ENCODE peak calls at places on chromosome 21, in eight cellular contexts. I, F, Q, V, P, D, K and C are unnamed samples.

GRCh38 chr21:43634618-43635017 is 24.7 kb downstream of the HSF2BP start:
- DNase-seq in I (no peak), F (no peak), Q (no peak), V (no peak), P (no peak), D (no peak), K (no peak), C (no peak)

GRCh38 chr21:43741425-43742096 is 22.6 kb downstream of the PDXK start:
- DNase-seq in I (no peak), F (no peak), Q (no peak), V (no peak), P (no peak), D (no peak), K (no peak), C (no peak)

GRCh38 chr21:23522750-23523149 is 2084.5 kb downstream of the MRPL39 start:
- DNase-seq in I (no peak), F (no peak), Q (no peak), V (no peak), P (no peak), D (no peak), K (no peak), C (no peak)

GRCh38 chr21:15221799-15222386 is 157.1 kb upstream of the NRIP1 start:
- DNase-seq in I (peak; percentile 84), F (peak; percentile 60), Q (no peak), V (no peak), P (no peak), D (no peak), K (peak; percentile 7), C (no peak)

GRCh38 chr21:35159881-35160280 is 110.8 kb upstream of the RUNX1 start:
- DNase-seq in I (peak; percentile 76), F (peak; percentile 68), Q (no peak), V (no peak), P (no peak), D (no peak), K (no peak), C (no peak)

GRCh38 chr21:36976882-36977651 is 10.6 kb upstream of the HLCS start:
- DNase-seq in I (peak; percentile 83), F (peak; percentile 87), Q (peak; percentile 44), V (peak; percentile 87), P (no peak), D (no peak), K (no peak), C (peak; percentile 30)

GRCh38 chr21:34635307-34635706 is 20.4 kb upstream of the RCAN1 start:
- DNase-seq in I (no peak), F (no peak), Q (no peak), V (no peak), P (no peak), D (no peak), K (no peak), C (no peak)

GRCh38 chr21:25350056-25350455 is 257.2 kb downstream of the MRPL39 start:
- DNase-seq in I (peak; percentile 49), F (peak; percentile 40), Q (no peak), V (no peak), P (no peak), D (no peak), K (no peak), C (no peak)

GRCh38 chr21:29185172-29185571 is 54.7 kb downstream of the MAP3K7CL start:
- DNase-seq in I (no peak), F (no peak), Q (no peak), V (no peak), P (no peak), D (no peak), K (no peak), C (no peak)

GRCh38 chr21:26385721-26386120 is 187.4 kb downstream of the CYYR1 start:
- DNase-seq in I (peak; percentile 32), F (no peak), Q (no peak), V (no peak), P (no peak), D (no peak), K (no peak), C (no peak)

GRCh38 chr21:34534522-34534921 is 22.5 kb upstream of the KCNE1 start:
- DNase-seq in I (peak; percentile 53), F (no peak), Q (no peak), V (no peak), P (no peak), D (no peak), K (no peak), C (no peak)

GRCh38 chr21:17612023-17612564 is 607 bp downstream of the BTG3 start:
- DNase-seq in I (peak; percentile 59), F (peak; percentile 47), Q (peak; percentile 23), V (peak; percentile 41), P (peak; percentile 84), D (peak; percentile 2), K (no peak), C (no peak)

GRCh38 chr21:26374817-26375216 is 198.3 kb downstream of the CYYR1 start:
- DNase-seq in I (no peak), F (no peak), Q (no peak), V (no peak), P (no peak), D (no peak), K (no peak), C (no peak)

GRCh38 chr21:43645414-43645891 is 13.8 kb downstream of the HSF2BP start:
- DNase-seq in I (peak; percentile 89), F (peak; percentile 97), Q (peak; percentile 67), V (peak; percentile 56), P (no peak), D (no peak), K (no peak), C (no peak)

GRCh38 chr21:33470701-33471100 is 9.1 kb downstream of the TMEM50B start:
- DNase-seq in I (no peak), F (no peak), Q (no peak), V (no peak), P (no peak), D (no peak), K (no peak), C (no peak)

GRCh38 chr21:27104749-27105439 is 138.0 kb upstream of the ADAMTS5 start:
- DNase-seq in I (peak; percentile 13), F (peak; percentile 61), Q (no peak), V (no peak), P (no peak), D (no peak), K (no peak), C (no peak)

GRCh38 chr21:10575311-10575667 is 53.9 kb downstream of the TPTE start:
- DNase-seq in I (no peak), F (no peak), Q (no peak), V (no peak), P (no peak), D (no peak), K (no peak), C (no peak)

GRCh38 chr21:29301703-29302102 is 3.0 kb downstream of the BACH1 start:
- DNase-seq in I (no peak), F (no peak), Q (no peak), V (no peak), P (no peak), D (no peak), K (no peak), C (no peak)

GRCh38 chr21:43332872-43333300 is 94.0 kb downstream of the SIK1 start:
- DNase-seq in I (peak; percentile 49), F (peak; percentile 60), Q (no peak), V (no peak), P (peak; percentile 73), D (no peak), K (no peak), C (no peak)

GRCh38 chr21:43349644-43350043 is 77.3 kb downstream of the SIK1 start:
- DNase-seq in I (no peak), F (no peak), Q (no peak), V (no peak), P (no peak), D (no peak), K (no peak), C (no peak)

GRCh38 chr21:26798856-26799751 is 46.1 kb downstream of the ADAMTS1 start:
- DNase-seq in I (no peak), F (peak; percentile 56), Q (no peak), V (no peak), P (no peak), D (no peak), K (no peak), C (no peak)

GRCh38 chr21:42760977-42761751 is 107.7 kb downstream of the PDE9A start:
- DNase-seq in I (no peak), F (no peak), Q (no peak), V (no peak), P (no peak), D (no peak), K (no peak), C (no peak)

GRCh38 chr21:17947546-17947945 is 128.4 kb upstream of the C21orf91 start:
- DNase-seq in I (no peak), F (no peak), Q (no peak), V (no peak), P (no peak), D (no peak), K (no peak), C (no peak)

GRCh38 chr21:32143222-32143939 is 135.5 kb downstream of the MIS18A start:
- DNase-seq in I (no peak), F (peak; percentile 15), Q (peak; percentile 16), V (no peak), P (peak; percentile 75), D (no peak), K (no peak), C (no peak)
- TF ChIP-seq CTCF in I (no peak), F (no peak), Q (no peak), V (no peak), P (no peak), D (no peak), K (no peak), C (no peak)

GRCh38 chr21:32200029-32200428 is 78.8 kb downstream of the MIS18A start:
- DNase-seq in I (no peak), F (no peak), Q (no peak), V (no peak), P (no peak), D (no peak), K (no peak), C (no peak)
- TF ChIP-seq CTCF in I (no peak), F (no peak), Q (no peak), V (no peak), P (no peak), D (no peak), K (no peak), C (no peak)

DNA sequence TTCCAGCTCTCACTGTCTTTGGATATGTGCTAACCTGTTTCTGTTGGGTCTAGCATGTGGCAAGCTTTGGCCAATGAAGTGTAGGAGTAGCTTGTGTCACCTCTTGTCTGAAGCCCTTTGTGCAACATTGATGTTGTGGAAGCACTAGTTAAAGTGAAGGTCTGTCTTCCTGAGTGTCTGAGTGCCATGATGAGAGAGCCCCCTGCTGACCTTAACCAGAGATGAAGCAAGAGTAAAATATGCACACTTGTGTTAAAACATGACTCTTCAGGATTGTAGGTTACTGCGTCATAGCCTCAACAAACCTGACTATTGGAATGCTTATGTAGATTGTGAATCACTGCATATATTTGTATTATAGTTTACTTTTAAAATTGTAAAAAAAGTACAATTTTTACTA is 103.7 kb downstream of the NCAM2 start:
- DNase-seq in I (peak; percentile 73), F (peak; percentile 27), Q (no peak), V (no peak), P (no peak), D (no peak), K (no peak), C (no peak)
- TF ChIP-seq CTCF in I (peak; percentile 48), F (peak; percentile 6), Q (no peak), V (no peak), P (no peak), D (no peak), K (no peak), C (no peak)

DNA sequence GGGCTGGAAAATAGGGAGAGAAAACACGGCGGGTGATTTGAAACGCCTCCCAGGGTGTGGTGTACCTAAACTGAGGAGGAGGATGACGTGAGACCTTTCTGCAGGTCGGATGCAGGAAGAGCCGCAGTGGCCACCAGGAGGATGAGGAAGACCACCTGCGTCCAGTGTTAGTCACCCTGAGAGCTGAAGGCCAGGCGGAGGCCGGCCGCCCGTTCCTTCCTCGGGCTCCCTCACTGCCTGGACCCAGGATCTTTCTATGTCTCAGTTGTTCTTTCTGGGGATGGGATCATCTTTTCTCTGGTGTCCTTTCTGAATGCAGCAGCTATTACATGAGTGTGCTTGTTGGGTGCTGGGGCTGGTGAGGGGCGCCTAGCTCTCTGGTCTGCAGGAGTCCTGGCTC is 74.7 kb upstream of the COL6A1 start:
- DNase-seq in I (no peak), F (no peak), Q (no peak), V (no peak), P (peak; percentile 42), D (no peak), K (no peak), C (no peak)
- TF ChIP-seq CTCF in I (no peak), F (no peak), Q (no peak), V (no peak), P (no peak), D (no peak), K (no peak), C (no peak)